ENCODE peak calls at places on chromosomes 13 and 19, in five cellular contexts. One of them, this sample, is unnamed.

GRCh38 chr13:103883698-103884097 is 817.5 kb upstream of the SLC10A2 start:
- DNase-seq in stomach: no peak
- DNase-seq in GM23338: no peak
- DNase-seq in spleen: no peak
- DNase-seq in breast epithelium: no peak
- DNase-seq in this sample: no peak

GRCh38 chr19:46328079-46328478 is 18.8 kb upstream of the PPP5C start:
- DNase-seq in breast epithelium: no peak
- DNase-seq in spleen: no peak
- DNase-seq in stomach: no peak
- DNase-seq in GM23338: no peak
- DNase-seq in this sample: no peak

GRCh38 chr19:5585461-5586299 is 17.9 kb upstream of the TINCR start:
- DNase-seq in breast epithelium: no peak
- DNase-seq in GM23338: peak; percentile 88
- DNase-seq in spleen: no peak
- DNase-seq in stomach: no peak
- DNase-seq in this sample: no peak

GRCh38 chr19:2578391-2578826 is 102.5 kb downstream of the GADD45B start:
- DNase-seq in spleen: peak; percentile 66
- DNase-seq in stomach: peak; percentile 55
- DNase-seq in GM23338: peak; percentile 69
- DNase-seq in breast epithelium: peak; percentile 58
- DNase-seq in this sample: peak; percentile 76

GRCh38 chr19:845707-846481 is 5.1 kb downstream of the PRTN3 start:
- DNase-seq in spleen: no peak
- DNase-seq in GM23338: no peak
- DNase-seq in breast epithelium: no peak
- DNase-seq in stomach: no peak
- DNase-seq in this sample: no peak

GRCh38 chr19:12793290-12794195 is 2.3 kb downstream of the JUNB start:
- DNase-seq in stomach: peak; percentile 95
- DNase-seq in spleen: peak; percentile 99
- DNase-seq in breast epithelium: peak; percentile 94
- DNase-seq in GM23338: peak; percentile 94
- DNase-seq in this sample: peak; percentile 96

GRCh38 chr19:49355890-49356289 is 6.3 kb downstream of the TEAD2 start:
- DNase-seq in GM23338: no peak
- DNase-seq in spleen: no peak
- DNase-seq in breast epithelium: no peak
- DNase-seq in stomach: no peak
- DNase-seq in this sample: no peak

GRCh38 chr19:19657397-19657783 is 6.1 kb downstream of the ATP13A1 start:
- DNase-seq in GM23338: no peak
- DNase-seq in stomach: no peak
- DNase-seq in breast epithelium: no peak
- DNase-seq in spleen: peak; percentile 45
- DNase-seq in this sample: no peak

GRCh38 chr13:71874490-71874889 is 7.5 kb upstream of the DACH1 start:
- DNase-seq in stomach: no peak
- DNase-seq in GM23338: no peak
- DNase-seq in spleen: no peak
- DNase-seq in breast epithelium: no peak
- DNase-seq in this sample: no peak

GRCh38 chr19:632228-633067 is 889 bp downstream of the POLRMT start:
- DNase-seq in GM23338: peak; percentile 72
- DNase-seq in stomach: no peak
- DNase-seq in breast epithelium: no peak
- DNase-seq in spleen: no peak
- DNase-seq in this sample: no peak

GRCh38 chr19:56350416-56351045 is 35.9 kb upstream of the ZSCAN5A start:
- DNase-seq in stomach: peak; percentile 39
- DNase-seq in spleen: no peak
- DNase-seq in GM23338: peak; percentile 84
- DNase-seq in breast epithelium: no peak
- DNase-seq in this sample: no peak

DNA sequence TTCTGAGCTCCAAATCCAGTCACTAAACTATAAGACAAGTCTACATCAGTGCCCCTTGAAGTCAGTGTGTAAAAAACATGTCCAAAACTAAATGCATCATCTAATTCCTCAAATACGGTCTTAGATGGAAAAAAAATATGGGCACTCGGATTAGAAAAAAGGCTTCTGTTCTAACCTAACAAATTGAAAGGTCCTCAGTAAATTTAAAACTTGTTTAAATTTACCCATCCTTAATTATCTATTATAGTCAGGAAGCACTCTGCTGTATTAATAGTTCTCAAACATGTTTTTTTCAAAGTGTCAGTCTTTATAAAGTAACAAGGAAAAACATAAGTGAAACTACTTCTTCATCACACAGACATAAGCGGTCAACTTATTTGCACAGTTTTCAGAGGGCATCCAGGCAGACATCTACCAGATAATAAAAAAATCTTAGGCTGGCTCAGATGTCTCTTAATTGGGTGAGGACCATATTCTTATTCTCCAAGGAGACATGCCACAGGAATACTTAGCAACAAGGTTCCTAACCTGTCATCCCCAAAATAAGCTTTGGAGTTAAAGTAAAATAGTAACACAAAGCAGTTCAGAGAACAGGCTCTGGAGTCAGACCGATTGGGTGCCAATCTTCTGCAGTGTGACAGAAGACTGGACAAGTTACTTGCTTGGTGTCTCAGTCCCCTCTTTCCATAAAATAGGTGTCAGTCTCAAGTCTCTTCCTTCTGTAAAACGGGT is 33.4 kb downstream of the ELF1 start:
- DNase-seq in GM23338: no peak
- DNase-seq in breast epithelium: no peak
- DNase-seq in stomach: no peak
- DNase-seq in spleen: no peak
- DNase-seq in this sample: no peak
- H3K4me1 ChIP-seq in GM23338: peaks cover 10% of the 10 kb centered on the region
- H3K4me1 ChIP-seq in breast epithelium: no peaks in the 10 kb centered on the region
- H3K4me1 ChIP-seq in stomach: peaks cover 85% of the 10 kb centered on the region
- H3K4me1 ChIP-seq in spleen: peaks cover 55% of the 10 kb centered on the region
- H3K4me1 ChIP-seq in this sample: peaks cover 56% of the 10 kb centered on the region

GRCh38 chr19:44660081-44660480 is 11.2 kb upstream of the CEACAM19 start:
- DNase-seq in breast epithelium: no peak
- DNase-seq in stomach: no peak
- DNase-seq in GM23338: no peak
- DNase-seq in spleen: no peak
- DNase-seq in this sample: no peak

GRCh38 chr19:44662686-44663085 is 8.6 kb upstream of the CEACAM19 start:
- DNase-seq in stomach: no peak
- DNase-seq in spleen: no peak
- DNase-seq in breast epithelium: no peak
- DNase-seq in GM23338: no peak
- DNase-seq in this sample: no peak

GRCh38 chr19:44661904-44662303 is 9.4 kb upstream of the CEACAM19 start:
- DNase-seq in stomach: no peak
- DNase-seq in spleen: no peak
- DNase-seq in breast epithelium: no peak
- DNase-seq in GM23338: no peak
- DNase-seq in this sample: no peak

GRCh38 chr19:44663996-44664395 is 7.3 kb upstream of the CEACAM19 start:
- DNase-seq in GM23338: no peak
- DNase-seq in breast epithelium: no peak
- DNase-seq in stomach: no peak
- DNase-seq in spleen: no peak
- DNase-seq in this sample: no peak

GRCh38 chr19:44661205-44661604 is 10.1 kb upstream of the CEACAM19 start:
- DNase-seq in GM23338: no peak
- DNase-seq in stomach: no peak
- DNase-seq in breast epithelium: no peak
- DNase-seq in spleen: no peak
- DNase-seq in this sample: no peak
- TF ChIP-seq POLR2AphosphoS5 in GM23338: no peak
- TF ChIP-seq POLR2AphosphoS5 in stomach: no peak
- TF ChIP-seq POLR2AphosphoS5 in breast epithelium: no peak
- TF ChIP-seq POLR2AphosphoS5 in spleen: no peak
- TF ChIP-seq POLR2AphosphoS5 in this sample: no peak

DNA sequence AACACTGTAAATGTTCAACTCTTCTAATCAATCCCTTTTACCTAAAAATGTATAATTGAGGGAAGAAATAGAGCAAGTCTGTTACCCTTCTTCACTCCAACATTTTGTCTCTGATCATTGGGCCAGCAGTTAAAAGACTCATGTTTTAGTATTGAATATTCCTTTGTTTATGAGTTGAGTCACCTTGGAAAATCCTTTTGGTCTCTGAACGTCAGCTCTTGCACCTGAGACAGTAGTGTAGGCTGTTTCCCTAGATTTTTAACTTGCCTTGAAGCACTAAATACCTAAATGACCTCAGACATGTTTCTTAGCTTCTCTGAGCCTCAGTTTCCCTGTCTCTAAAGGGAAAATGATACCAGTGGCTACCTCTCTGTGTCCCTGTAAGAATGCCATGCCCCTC is 184.2 kb downstream of the RFC3 start:
- DNase-seq in spleen: no peak
- DNase-seq in stomach: no peak
- DNase-seq in GM23338: no peak
- DNase-seq in breast epithelium: no peak
- DNase-seq in this sample: no peak
- H3K4me3 ChIP-seq in spleen: no peak overlapping the region
- H3K4me3 ChIP-seq in stomach: no peak overlapping the region
- H3K4me3 ChIP-seq in GM23338: no peak overlapping the region
- H3K4me3 ChIP-seq in breast epithelium: no peak overlapping the region
- H3K4me3 ChIP-seq in this sample: no peak overlapping the region

GRCh38 chr19:8239528-8240273 is 30.5 kb downstream of the CERS4 start:
- DNase-seq in breast epithelium: no peak
- DNase-seq in GM23338: no peak
- DNase-seq in spleen: no peak
- DNase-seq in stomach: no peak
- DNase-seq in this sample: no peak
- H3K4me1 ChIP-seq in breast epithelium: peaks cover 6% of the 10 kb centered on the region
- H3K4me1 ChIP-seq in GM23338: peaks cover 13% of the 10 kb centered on the region
- H3K4me1 ChIP-seq in spleen: peaks cover 28% of the 10 kb centered on the region
- H3K4me1 ChIP-seq in stomach: peaks cover 37% of the 10 kb centered on the region
- H3K4me1 ChIP-seq in this sample: peaks cover 42% of the 10 kb centered on the region

DNA sequence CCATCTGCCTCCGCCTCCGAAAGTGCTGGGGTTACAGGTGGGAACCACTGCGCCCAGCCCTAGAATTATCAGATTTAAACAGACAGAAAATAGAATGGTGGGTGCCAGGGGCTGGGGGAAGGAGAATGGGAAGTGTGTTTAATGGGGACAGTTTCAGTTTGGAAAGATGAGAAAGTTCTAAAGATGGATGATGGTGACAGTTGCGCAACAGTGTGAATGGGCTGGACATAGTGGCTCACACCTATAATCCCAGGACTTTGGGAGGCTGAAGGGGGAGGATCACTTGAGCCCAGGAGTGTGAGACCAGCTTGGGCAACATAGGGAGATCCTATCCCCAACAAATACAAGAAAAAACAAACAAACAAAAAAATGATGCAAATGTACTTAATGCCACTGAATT is 15.9 kb downstream of the KANK2 start:
- DNase-seq in spleen: no peak
- DNase-seq in breast epithelium: no peak
- DNase-seq in GM23338: no peak
- DNase-seq in stomach: no peak
- DNase-seq in this sample: no peak
- TF ChIP-seq POLR2AphosphoS5 in spleen: no peak
- TF ChIP-seq POLR2AphosphoS5 in breast epithelium: no peak
- TF ChIP-seq POLR2AphosphoS5 in GM23338: no peak
- TF ChIP-seq POLR2AphosphoS5 in stomach: no peak
- TF ChIP-seq POLR2AphosphoS5 in this sample: no peak

DNA sequence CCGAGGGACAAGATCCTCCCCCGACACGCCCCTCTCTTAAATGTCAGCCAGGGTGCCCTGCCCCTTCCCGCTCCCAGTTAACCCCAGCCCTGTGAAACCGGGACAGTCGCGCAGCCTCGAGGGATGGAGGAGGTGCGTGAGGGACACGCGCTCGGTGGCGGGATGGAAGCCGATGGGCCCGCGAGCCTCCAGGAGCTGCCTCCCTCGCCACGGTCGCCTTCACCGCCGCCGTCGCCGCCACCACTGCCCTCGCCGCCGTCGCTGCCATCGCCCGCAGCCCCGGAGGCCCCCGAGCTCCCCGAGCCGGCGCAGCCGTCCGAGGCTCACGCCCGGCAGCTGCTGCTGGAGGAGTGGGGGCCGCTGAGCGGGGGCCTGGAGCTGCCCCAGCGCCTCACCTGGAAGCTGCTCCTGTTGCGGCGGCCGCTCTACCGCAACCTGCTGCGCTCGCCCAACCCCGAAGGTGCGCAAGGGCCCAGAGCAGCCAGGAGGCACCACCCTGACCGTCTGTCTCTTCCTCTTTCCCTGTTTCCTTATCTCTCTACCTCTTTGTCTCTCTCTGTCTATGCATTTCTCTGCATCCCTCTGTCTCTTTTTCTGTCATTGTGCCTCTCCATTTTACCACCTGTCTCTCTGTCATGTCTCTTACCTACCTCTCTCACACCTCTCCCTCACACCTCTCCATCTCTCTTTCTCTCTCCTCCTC is at the start of gene NCCRP1:
- DNase-seq in stomach: no peak
- DNase-seq in spleen: no peak
- DNase-seq in breast epithelium: no peak
- DNase-seq in GM23338: peak; percentile 81
- DNase-seq in this sample: no peak
- H3K4me3 ChIP-seq in stomach: no peak within 1 kb of the TSS
- H3K4me3 ChIP-seq in spleen: no peak within 1 kb of the TSS
- H3K4me3 ChIP-seq in breast epithelium: peak within 1 kb of the TSS; percentile 33
- H3K4me3 ChIP-seq in GM23338: peak within 1 kb of the TSS; percentile 55
- H3K4me3 ChIP-seq in this sample: peak within 1 kb of the TSS; percentile 33

DNA sequence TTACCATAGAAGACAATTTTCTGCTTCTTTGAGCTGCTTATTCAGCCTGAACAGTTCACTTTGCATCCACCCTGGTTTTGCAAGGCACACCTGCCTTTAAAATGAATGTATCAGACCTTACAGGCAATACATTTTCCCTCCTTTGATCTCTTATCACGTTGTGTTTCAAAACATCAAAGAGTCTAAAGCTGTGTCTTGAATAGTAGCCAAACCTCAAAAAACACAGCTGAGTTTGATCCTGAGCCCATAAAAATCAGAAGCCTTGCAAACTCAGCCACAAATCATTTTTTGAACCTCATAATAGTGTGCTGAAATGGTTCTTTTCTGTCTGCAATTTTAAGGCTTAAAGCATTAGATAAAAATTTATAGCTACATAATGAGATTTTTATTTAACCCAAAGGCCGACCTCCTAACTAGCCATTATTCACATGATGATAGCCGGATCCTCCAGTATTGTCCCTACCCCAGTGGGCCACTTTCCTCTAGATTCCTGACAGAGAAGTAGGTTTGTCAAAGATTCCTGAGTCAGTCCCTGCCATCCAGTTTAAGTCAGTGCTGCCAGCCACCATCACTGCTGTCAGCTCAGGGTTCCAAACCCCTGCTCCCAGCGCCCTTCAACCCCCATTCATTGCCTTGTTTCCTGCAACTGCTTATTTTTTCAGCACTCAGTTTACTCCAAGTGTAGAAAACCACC is 71.8 kb downstream of the CAB39L start:
- DNase-seq in stomach: no peak
- DNase-seq in breast epithelium: no peak
- DNase-seq in GM23338: no peak
- DNase-seq in spleen: no peak
- DNase-seq in this sample: no peak
- H3K4me1 ChIP-seq in stomach: peaks cover 64% of the 10 kb centered on the region
- H3K4me1 ChIP-seq in breast epithelium: no peaks in the 10 kb centered on the region
- H3K4me1 ChIP-seq in GM23338: peaks cover 11% of the 10 kb centered on the region
- H3K4me1 ChIP-seq in spleen: no peaks in the 10 kb centered on the region
- H3K4me1 ChIP-seq in this sample: peaks cover 8% of the 10 kb centered on the region